ENCODE peak calls at places on chromosomes 2 and 18, in four cellular contexts. One of them, this sample, is unnamed.

GRCh38 chr2:38907743-38908562 is 18.3 kb downstream of the ARHGEF33 start:
- DNase-seq in LoVo: no peak
- DNase-seq in HCT116: no peak
- DNase-seq in activated CD4-positive, alpha-beta T cell treated with anti-CD3 and anti-CD28 coated beads for 24 hours: no peak
- DNase-seq in this sample: no peak

GRCh38 chr18:65788373-65788772 is 37.6 kb downstream of the CDH7 start:
- DNase-seq in LoVo: peak; percentile 19
- DNase-seq in HCT116: no peak
- DNase-seq in activated CD4-positive, alpha-beta T cell treated with anti-CD3 and anti-CD28 coated beads for 24 hours: no peak
- DNase-seq in this sample: no peak

GRCh38 chr18:48161201-48161910 is 230.9 kb upstream of the SMAD2 start:
- DNase-seq in LoVo: peak; percentile 81
- DNase-seq in HCT116: no peak
- DNase-seq in activated CD4-positive, alpha-beta T cell treated with anti-CD3 and anti-CD28 coated beads for 24 hours: peak; percentile 54
- DNase-seq in this sample: peak; percentile 49

GRCh38 chr2:210577263-210578071 is 21.1 kb downstream of the CPS1 start:
- DNase-seq in LoVo: peak; percentile 44
- DNase-seq in HCT116: peak; percentile 33
- DNase-seq in activated CD4-positive, alpha-beta T cell treated with anti-CD3 and anti-CD28 coated beads for 24 hours: no peak
- DNase-seq in this sample: no peak

GRCh38 chr18:7300971-7301553 is 70.2 kb downstream of the LRRC30 start:
- DNase-seq in LoVo: no peak
- DNase-seq in HCT116: no peak
- DNase-seq in activated CD4-positive, alpha-beta T cell treated with anti-CD3 and anti-CD28 coated beads for 24 hours: no peak
- DNase-seq in this sample: no peak

GRCh38 chr2:203905661-203906060 is 30.9 kb upstream of the ICOS start:
- DNase-seq in LoVo: no peak
- DNase-seq in HCT116: no peak
- DNase-seq in activated CD4-positive, alpha-beta T cell treated with anti-CD3 and anti-CD28 coated beads for 24 hours: no peak
- DNase-seq in this sample: no peak

GRCh38 chr18:44725300-44726096 is 44.8 kb downstream of the SETBP1 start:
- DNase-seq in LoVo: no peak
- DNase-seq in HCT116: no peak
- DNase-seq in activated CD4-positive, alpha-beta T cell treated with anti-CD3 and anti-CD28 coated beads for 24 hours: peak; percentile 44
- DNase-seq in this sample: peak; percentile 52

GRCh38 chr2:96146151-96146880 is 1.1 kb upstream of the DUSP2 start:
- DNase-seq in LoVo: no peak
- DNase-seq in HCT116: no peak
- DNase-seq in activated CD4-positive, alpha-beta T cell treated with anti-CD3 and anti-CD28 coated beads for 24 hours: peak; percentile 82
- DNase-seq in this sample: peak; percentile 85

GRCh38 chr2:229728360-229728759 is 14.0 kb upstream of the DNER start:
- DNase-seq in LoVo: no peak
- DNase-seq in HCT116: no peak
- DNase-seq in activated CD4-positive, alpha-beta T cell treated with anti-CD3 and anti-CD28 coated beads for 24 hours: no peak
- DNase-seq in this sample: no peak

GRCh38 chr2:25592766-25593292 is 80.5 kb downstream of the DTNB start:
- DNase-seq in LoVo: no peak
- DNase-seq in HCT116: no peak
- DNase-seq in activated CD4-positive, alpha-beta T cell treated with anti-CD3 and anti-CD28 coated beads for 24 hours: no peak
- DNase-seq in this sample: no peak

GRCh38 chr2:173715483-173715882 is 249.7 kb downstream of the SP3 start:
- DNase-seq in LoVo: no peak
- DNase-seq in HCT116: no peak
- DNase-seq in activated CD4-positive, alpha-beta T cell treated with anti-CD3 and anti-CD28 coated beads for 24 hours: no peak
- DNase-seq in this sample: no peak

GRCh38 chr18:77147418-77147852 is 14.9 kb upstream of the MBP start:
- DNase-seq in LoVo: no peak
- DNase-seq in HCT116: no peak
- DNase-seq in activated CD4-positive, alpha-beta T cell treated with anti-CD3 and anti-CD28 coated beads for 24 hours: no peak
- DNase-seq in this sample: no peak

GRCh38 chr2:240646061-240646899 is 21.0 kb downstream of the GPR35 start:
- DNase-seq in LoVo: no peak
- DNase-seq in HCT116: no peak
- DNase-seq in activated CD4-positive, alpha-beta T cell treated with anti-CD3 and anti-CD28 coated beads for 24 hours: no peak
- DNase-seq in this sample: no peak

GRCh38 chr2:86226069-86226468 is 26.8 kb downstream of the MRPL35 start:
- DNase-seq in LoVo: no peak
- DNase-seq in HCT116: no peak
- DNase-seq in activated CD4-positive, alpha-beta T cell treated with anti-CD3 and anti-CD28 coated beads for 24 hours: no peak
- DNase-seq in this sample: no peak

GRCh38 chr2:221961561-221961960 is 337.2 kb downstream of the PAX3 start:
- DNase-seq in LoVo: no peak
- DNase-seq in HCT116: no peak
- DNase-seq in activated CD4-positive, alpha-beta T cell treated with anti-CD3 and anti-CD28 coated beads for 24 hours: no peak
- DNase-seq in this sample: no peak

GRCh38 chr18:62522178-62522509 is 681 bp upstream of the ZCCHC2 start:
- DNase-seq in LoVo: peak; percentile 12
- DNase-seq in HCT116: no peak
- DNase-seq in activated CD4-positive, alpha-beta T cell treated with anti-CD3 and anti-CD28 coated beads for 24 hours: no peak
- DNase-seq in this sample: no peak

GRCh38 chr2:46232860-46233259 is 64.3 kb upstream of the EPAS1 start:
- DNase-seq in LoVo: no peak
- DNase-seq in HCT116: no peak
- DNase-seq in activated CD4-positive, alpha-beta T cell treated with anti-CD3 and anti-CD28 coated beads for 24 hours: no peak
- DNase-seq in this sample: no peak

GRCh38 chr2:158202151-158202778 is 100.6 kb downstream of the UPP2 start:
- DNase-seq in LoVo: no peak
- DNase-seq in HCT116: no peak
- DNase-seq in activated CD4-positive, alpha-beta T cell treated with anti-CD3 and anti-CD28 coated beads for 24 hours: no peak
- DNase-seq in this sample: no peak

GRCh38 chr2:161017780-161018440 is 142.3 kb upstream of the TANK start:
- DNase-seq in LoVo: no peak
- DNase-seq in HCT116: no peak
- DNase-seq in activated CD4-positive, alpha-beta T cell treated with anti-CD3 and anti-CD28 coated beads for 24 hours: no peak
- DNase-seq in this sample: no peak

GRCh38 chr18:35117951-35118411 is 76.8 kb downstream of the MAPRE2 start:
- DNase-seq in LoVo: no peak
- DNase-seq in HCT116: no peak
- DNase-seq in activated CD4-positive, alpha-beta T cell treated with anti-CD3 and anti-CD28 coated beads for 24 hours: no peak
- DNase-seq in this sample: no peak

GRCh38 chr2:235095569-235095968 is 143.8 kb downstream of the SH3BP4 start:
- DNase-seq in LoVo: no peak
- DNase-seq in HCT116: no peak
- DNase-seq in activated CD4-positive, alpha-beta T cell treated with anti-CD3 and anti-CD28 coated beads for 24 hours: no peak
- DNase-seq in this sample: no peak

GRCh38 chr2:16546128-16546754 is 119.4 kb downstream of the CYRIA start:
- DNase-seq in LoVo: peak; percentile 41
- DNase-seq in HCT116: no peak
- DNase-seq in activated CD4-positive, alpha-beta T cell treated with anti-CD3 and anti-CD28 coated beads for 24 hours: no peak
- DNase-seq in this sample: no peak

GRCh38 chr2:230000118-230000841 is 68.4 kb downstream of the SLC16A14 start:
- DNase-seq in LoVo: no peak
- DNase-seq in HCT116: no peak
- DNase-seq in activated CD4-positive, alpha-beta T cell treated with anti-CD3 and anti-CD28 coated beads for 24 hours: no peak
- DNase-seq in this sample: no peak

GRCh38 chr2:239025081-239025801 is 177.4 kb downstream of the TWIST2 start:
- DNase-seq in LoVo: no peak
- DNase-seq in HCT116: no peak
- DNase-seq in activated CD4-positive, alpha-beta T cell treated with anti-CD3 and anti-CD28 coated beads for 24 hours: no peak
- DNase-seq in this sample: no peak

GRCh38 chr2:28300489-28300888 is 92.2 kb upstream of the FOSL2 start:
- DNase-seq in LoVo: no peak
- DNase-seq in HCT116: no peak
- DNase-seq in activated CD4-positive, alpha-beta T cell treated with anti-CD3 and anti-CD28 coated beads for 24 hours: no peak
- DNase-seq in this sample: no peak

GRCh38 chr2:233329489-233330135 is 22.0 kb downstream of the SAG start:
- DNase-seq in LoVo: no peak
- DNase-seq in HCT116: no peak
- DNase-seq in activated CD4-positive, alpha-beta T cell treated with anti-CD3 and anti-CD28 coated beads for 24 hours: no peak
- DNase-seq in this sample: no peak

GRCh38 chr18:66632771-66633170 is 28.9 kb upstream of the CDH19 start:
- DNase-seq in LoVo: no peak
- DNase-seq in HCT116: no peak
- DNase-seq in activated CD4-positive, alpha-beta T cell treated with anti-CD3 and anti-CD28 coated beads for 24 hours: no peak
- DNase-seq in this sample: no peak

GRCh38 chr2:206158563-206159345 is 490 bp downstream of the NDUFS1 start:
- DNase-seq in LoVo: peak; percentile 12
- DNase-seq in HCT116: no peak
- DNase-seq in activated CD4-positive, alpha-beta T cell treated with anti-CD3 and anti-CD28 coated beads for 24 hours: no peak
- DNase-seq in this sample: no peak

This sample was measured in stimulated activated CD8-positive, alpha-beta memory T cell treated with anti-CD3 and anti-CD28 coated beads, Interleukin-4, amount 100 ng/mL, for 24 hours.